ENCODE peak calls at places on chromosomes 11 and 22, in seven cellular contexts. G is Calu3, S is uterus, I is AG09309, Q is spleen, K is prostate gland, U is fibroblast of pulmonary artery. W is an unnamed sample.

GRCh38 chr11:36228689-36229088 is 60.5 kb downstream of the COMMD9 start:
- DNase-seq in K (no peak), S (no peak), Q (no peak), I (no peak), U (no peak), G (no peak), W (no peak)

GRCh38 chr22:44202261-44202789 is 21.6 kb downstream of the PARVG start:
- DNase-seq in I (peak), S (no peak), K (no peak), U (peak), Q (no peak), G (no peak), W (no peak)

GRCh38 chr11:96254087-96254486 is 88.9 kb downstream of the MAML2 start:
- DNase-seq in Q (no peak), I (no peak), G (no peak), S (no peak), K (no peak), U (peak), W (no peak)

GRCh38 chr22:31044262-31044861 is 36.8 kb upstream of the SMTN start:
- DNase-seq in Q (no peak), K (no peak), U (peak), G (no peak), S (peak), I (no peak), W (no peak)

GRCh38 chr11:31664129-31664528 is 147.0 kb downstream of the PAX6 start:
- DNase-seq in K (no peak), U (no peak), S (no peak), I (no peak), Q (no peak), G (no peak), W (no peak)

GRCh38 chr11:60788401-60789110 is 3.4 kb downstream of the MS4A10 start:
- DNase-seq in S (no peak), K (no peak), I (no peak), Q (peak), U (peak), G (no peak), W (no peak)

GRCh38 chr11:16382638-16383380 is 26.5 kb upstream of the SOX6 start:
- DNase-seq in Q (no peak), S (no peak), K (no peak), U (no peak), I (no peak), G (no peak), W (no peak)

GRCh38 chr11:34075178-34075820 is 23.8 kb downstream of the CAPRIN1 start:
- DNase-seq in G (peak), Q (no peak), U (peak), I (peak), S (no peak), K (no peak), W (peak)

GRCh38 chr11:37353192-37353591 is 755.2 kb upstream of the RAG2 start:
- DNase-seq in I (no peak), S (no peak), Q (no peak), K (no peak), U (no peak), G (no peak), W (no peak)

GRCh38 chr11:114326151-114326550 is 30.0 kb downstream of the NNMT start:
- DNase-seq in U (no peak), G (no peak), I (no peak), Q (no peak), S (no peak), K (no peak), W (no peak)

GRCh38 chr22:18975434-18976196 is 39.5 kb upstream of the PRODH start:
- DNase-seq in S (no peak), U (no peak), I (no peak), Q (peak), K (no peak), G (no peak), W (no peak)

GRCh38 chr11:118437046-118437735 is 899 bp downstream of the KMT2A start:
- DNase-seq in G (peak), U (no peak), K (peak), Q (peak), I (no peak), S (peak), W (peak)

GRCh38 chr22:31800065-31800464 is 46.2 kb downstream of the DEPDC5 start:
- DNase-seq in Q (no peak), I (no peak), U (peak), K (no peak), S (no peak), G (peak), W (peak)

GRCh38 chr11:12800032-12800671 is 125.9 kb downstream of the TEAD1 start:
- DNase-seq in U (peak), Q (no peak), I (no peak), K (peak), G (peak), S (no peak), W (peak)

GRCh38 chr11:34036456-34036855 is 15.1 kb upstream of the CAPRIN1 start:
- DNase-seq in G (no peak), Q (no peak), K (no peak), U (no peak), I (no peak), S (no peak), W (no peak)

GRCh38 chr11:83454674-83455073 is 168.5 kb upstream of the CCDC90B start:
- DNase-seq in I (no peak), Q (no peak), K (no peak), G (no peak), S (no peak), U (no peak), W (no peak)

GRCh38 chr11:12682730-12683500 is 8.7 kb downstream of the TEAD1 start:
- DNase-seq in K (no peak), U (no peak), Q (no peak), S (no peak), G (no peak), I (no peak), W (no peak)

GRCh38 chr11:818396-819128 is at the start of gene PNPLA2:
- DNase-seq in U (peak), Q (peak), S (peak), K (no peak), I (no peak), G (peak), W (peak)

GRCh38 chr11:129787518-129787917 is 28.1 kb upstream of the TMEM45B start:
- DNase-seq in Q (no peak), G (no peak), K (no peak), U (no peak), I (no peak), S (no peak), W (peak)

GRCh38 chr11:131957891-131958290 is 587.5 kb downstream of the NTM start:
- DNase-seq in S (no peak), Q (no peak), I (no peak), G (no peak), K (no peak), U (no peak), W (no peak)

GRCh38 chr22:35376728-35377472 is 4.0 kb upstream of the HMOX1 start:
- DNase-seq in U (peak), S (peak), I (peak), G (peak), K (peak), Q (peak), W (peak)

GRCh38 chr11:12224537-12224893 is 114.1 kb downstream of the MICAL2 start:
- DNase-seq in U (peak), K (peak), G (no peak), Q (peak), I (no peak), S (peak), W (peak)

GRCh38 chr11:1257916-1258315 is 35.0 kb downstream of the MUC5B start:
- DNase-seq in G (no peak), Q (peak), S (no peak), U (no peak), K (no peak), I (no peak), W (no peak)

GRCh38 chr22:42813501-42813900 is 43.6 kb downstream of the ARFGAP3 start:
- DNase-seq in I (no peak), U (no peak), Q (no peak), K (no peak), G (no peak), S (no peak), W (no peak)

GRCh38 chr22:36733271-36733670 is 29.7 kb upstream of the CACNG2 start:
- DNase-seq in K (no peak), I (no peak), S (no peak), U (no peak), G (no peak), Q (no peak), W (no peak)

GRCh38 chr11:1486054-1486825 is at the start of gene MOB2:
- DNase-seq in K (no peak), G (peak), U (peak), Q (peak), S (peak), I (no peak), W (no peak)

GRCh38 chr11:93073026-93073425 is 103.6 kb downstream of the MTNR1B start:
- DNase-seq in Q (no peak), U (no peak), S (no peak), I (no peak), K (no peak), G (no peak), W (no peak)

GRCh38 chr22:31248138-31248745 is 36.1 kb downstream of the LIMK2 start:
- DNase-seq in U (peak), G (no peak), K (peak), S (peak), I (peak), Q (peak), W (peak)

GRCh38 chr11:2375964-2376551 is 1.1 kb upstream of the CD81 start:
- DNase-seq in S (no peak), G (peak), K (peak), Q (no peak), I (no peak), U (no peak), W (no peak)

GRCh38 chr11:45774023-45774655 is 30.8 kb upstream of the SLC35C1 start:
- DNase-seq in I (no peak), G (no peak), Q (no peak), K (no peak), U (no peak), S (no peak), W (no peak)

GRCh38 chr11:23956586-23956985 is 540.3 kb upstream of the LUZP2 start:
- DNase-seq in U (no peak), S (no peak), K (no peak), Q (no peak), G (no peak), I (no peak), W (no peak)

GRCh38 chr11:26227311-26227710 is 104.6 kb upstream of the ANO3 start:
- DNase-seq in Q (no peak), S (no peak), G (peak), I (peak), K (no peak), U (peak), W (peak)
- TF ChIP-seq CTCF in Q (peak), S (peak), G (peak), I (peak), K (peak), U (peak), W (peak)

DNA sequence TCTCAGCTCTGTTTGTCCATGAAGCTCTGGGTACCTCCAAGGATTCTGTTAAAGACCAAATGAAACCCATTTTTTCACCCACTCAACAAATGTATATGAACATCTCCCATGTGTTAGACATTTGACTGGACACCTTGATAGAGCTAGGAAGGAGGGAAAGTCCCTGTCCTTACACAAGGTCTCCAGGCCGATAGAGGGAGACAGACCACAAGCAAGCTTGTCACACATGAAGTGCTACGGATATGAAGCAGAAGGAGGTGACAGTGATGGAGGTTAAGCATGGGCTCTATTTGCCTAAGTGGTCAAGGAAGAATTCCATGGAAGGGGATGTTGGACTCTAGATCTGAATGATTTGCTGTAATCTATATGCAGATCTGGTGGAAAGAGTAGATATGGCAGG is 138.5 kb downstream of the MYO18B start:
- DNase-seq in U (no peak), K (no peak), G (peak), I (no peak), S (no peak), Q (no peak), W (no peak)
- TF ChIP-seq CTCF in U (no peak), K (no peak), G (no peak), I (no peak), S (no peak), Q (no peak), W (no peak)

DNA sequence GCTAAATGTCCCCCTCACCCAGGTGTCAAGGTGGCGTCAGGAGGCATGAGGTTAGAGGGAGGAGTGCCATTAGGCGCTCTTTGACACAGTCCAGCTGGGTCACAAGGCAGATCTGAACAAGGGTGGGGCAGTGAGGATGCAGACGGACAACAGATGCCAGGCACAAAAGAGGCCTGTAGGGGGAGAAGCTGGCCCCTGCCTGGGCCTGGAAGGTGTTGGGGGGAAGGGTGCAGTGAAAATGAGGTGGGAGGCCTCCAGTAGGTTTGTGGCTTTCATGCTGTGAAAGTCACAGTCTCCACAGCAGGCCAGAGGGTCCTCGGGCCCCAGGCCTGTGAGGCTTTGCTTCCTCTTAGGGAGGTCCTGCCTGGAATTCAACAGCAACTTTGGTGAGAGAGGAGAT is 85.0 kb upstream of the PLET1 start:
- DNase-seq in U (no peak), Q (no peak), I (no peak), K (no peak), G (no peak), S (no peak), W (no peak)
- TF ChIP-seq CTCF in U (no peak), Q (no peak), I (no peak), K (no peak), G (no peak), S (no peak), W (peak)

GRCh38 chr22:38503021-38503420 is 3.1 kb downstream of the DDX17 start:
- DNase-seq in G (no peak), I (no peak), Q (no peak), U (no peak), S (no peak), K (no peak), W (no peak)

GRCh38 chr22:38504731-38505594 is 1.1 kb downstream of the DDX17 start:
- DNase-seq in Q (peak), I (no peak), K (peak), S (peak), U (peak), G (peak), W (peak)

GRCh38 chr22:38505595-38506117 is 455 bp downstream of the DDX17 start:
- DNase-seq in U (peak), Q (peak), K (peak), S (peak), I (no peak), G (peak), W (peak)

GRCh38 chr22:38501797-38502672 is 4.1 kb downstream of the DDX17 start:
- DNase-seq in G (no peak), I (no peak), Q (no peak), S (no peak), U (no peak), K (no peak), W (no peak)

DNA sequence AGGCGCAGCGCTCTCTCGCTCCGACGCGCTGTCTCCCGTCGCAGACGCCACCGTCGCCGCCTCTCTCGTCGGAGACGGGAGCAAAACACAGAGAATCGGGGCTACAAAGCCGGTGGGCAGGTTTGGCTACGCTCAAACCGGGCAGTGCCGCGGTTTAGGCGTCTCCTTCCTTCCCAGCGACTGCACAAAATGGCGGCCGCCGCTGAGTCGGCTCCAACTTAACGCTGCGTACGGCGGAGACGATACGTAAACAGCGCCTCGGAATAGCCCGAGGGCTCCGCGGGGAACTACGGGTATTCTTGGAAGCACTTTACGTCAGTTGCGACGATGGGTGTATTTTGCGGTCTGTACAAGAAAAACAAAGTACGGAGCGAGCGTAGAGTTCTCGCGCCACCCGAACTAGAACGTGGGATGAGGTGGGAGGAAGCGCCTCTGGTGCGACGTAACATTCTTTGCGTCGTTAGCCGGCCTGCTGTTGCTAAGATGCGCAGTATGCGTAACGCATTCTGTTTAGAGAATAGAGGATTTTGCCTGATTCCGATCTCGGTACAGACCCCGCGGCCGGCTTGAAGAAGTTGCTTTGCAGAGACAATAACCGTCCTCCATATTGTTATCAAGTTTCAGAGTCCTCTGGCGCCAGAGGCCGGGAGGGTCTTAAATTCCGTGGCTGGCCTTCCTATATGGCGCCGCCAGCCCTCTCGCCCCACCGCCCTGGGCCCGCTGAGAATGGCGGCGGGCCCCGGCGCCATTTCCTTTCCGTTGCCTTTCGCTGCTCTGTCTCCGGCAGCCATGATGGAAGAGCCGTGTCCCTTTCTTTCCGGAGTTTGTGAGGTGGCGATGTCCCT is at the start of gene DDX17:
- DNase-seq in U (peak), I (peak), Q (peak), S (peak), K (peak), G (peak), W (peak)
- TF ChIP-seq CTCF in U (no peak), I (no peak), Q (no peak), S (no peak), K (peak), G (no peak), W (no peak)

GRCh38 chr22:17542452-17542851 is 20.8 kb upstream of the SLC25A18 start:
- DNase-seq in G (no peak), S (no peak), K (no peak), I (no peak), U (no peak), Q (no peak), W (no peak)

GRCh38 chr22:17541476-17541875 is 21.8 kb upstream of the SLC25A18 start:
- DNase-seq in K (no peak), G (no peak), U (no peak), Q (no peak), S (no peak), I (no peak), W (no peak)

GRCh38 chr22:17537155-17537554 is 26.1 kb upstream of the SLC25A18 start:
- DNase-seq in U (no peak), G (no peak), Q (no peak), S (no peak), I (no peak), K (no peak), W (no peak)

GRCh38 chr22:17536269-17536668 is 27.0 kb upstream of the SLC25A18 start:
- DNase-seq in I (no peak), U (peak), G (no peak), Q (no peak), K (no peak), S (no peak), W (peak)

DNA sequence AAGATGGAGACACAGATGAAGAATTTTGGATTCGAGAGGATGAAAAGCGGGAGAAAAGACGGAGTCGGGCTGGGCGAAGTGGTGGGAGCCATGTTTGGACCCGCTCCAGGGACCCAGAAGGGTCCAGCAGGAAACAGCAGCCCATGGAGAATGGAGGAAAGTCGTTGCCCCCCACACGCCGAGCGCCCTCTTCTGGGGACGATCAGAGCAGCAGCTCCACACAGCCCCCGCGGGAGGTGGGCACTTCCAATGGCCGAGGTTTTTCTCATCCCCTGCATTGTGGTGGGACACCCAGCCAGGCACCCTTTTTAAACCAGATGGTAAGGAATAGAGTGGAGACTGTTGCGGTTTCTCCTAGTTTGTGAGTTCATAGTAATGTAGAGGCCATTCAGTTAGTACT is 22.8 kb upstream of the SLC25A18 start:
- DNase-seq in K (no peak), Q (no peak), U (no peak), G (no peak), S (no peak), I (no peak), W (no peak)
- TF ChIP-seq CTCF in K (no peak), Q (no peak), U (no peak), G (no peak), S (no peak), I (no peak), W (no peak)

W was measured in MCF 10A.